ENCODE peak calls at places on chromosomes 13 and 19, in eight cellular contexts. One of them, this sample, is unnamed.

GRCh38 chr19:1474011-1474764 is 4.8 kb downstream of the C19orf25 start:
- DNase-seq in heart right ventricle: peak
- DNase-seq in tibial nerve: no peak
- DNase-seq in tibial artery: no peak
- DNase-seq in left cardiac atrium: no peak
- DNase-seq in NCI-H774: no peak
- DNase-seq in EL: no peak
- DNase-seq in fibroblast of pulmonary artery: no peak
- DNase-seq in this sample: no peak

GRCh38 chr13:38265135-38265497 is 84.5 kb upstream of the UFM1 start:
- DNase-seq in NCI-H774: no peak
- DNase-seq in EL: no peak
- DNase-seq in heart right ventricle: no peak
- DNase-seq in tibial artery: no peak
- DNase-seq in left cardiac atrium: no peak
- DNase-seq in tibial nerve: no peak
- DNase-seq in fibroblast of pulmonary artery: no peak
- DNase-seq in this sample: no peak

GRCh38 chr19:7902796-7903243 is 857 bp upstream of the MAP2K7 start:
- DNase-seq in NCI-H774: no peak
- DNase-seq in left cardiac atrium: no peak
- DNase-seq in tibial nerve: no peak
- DNase-seq in tibial artery: no peak
- DNase-seq in fibroblast of pulmonary artery: no peak
- DNase-seq in heart right ventricle: no peak
- DNase-seq in EL: no peak
- DNase-seq in this sample: no peak

GRCh38 chr13:99178636-99179035 is 22.0 kb upstream of the UBAC2 start:
- DNase-seq in tibial artery: no peak
- DNase-seq in tibial nerve: no peak
- DNase-seq in left cardiac atrium: no peak
- DNase-seq in heart right ventricle: peak
- DNase-seq in fibroblast of pulmonary artery: peak
- DNase-seq in EL: no peak
- DNase-seq in NCI-H774: no peak
- DNase-seq in this sample: no peak

GRCh38 chr13:72261732-72262131 is 394.7 kb upstream of the DACH1 start:
- DNase-seq in heart right ventricle: no peak
- DNase-seq in fibroblast of pulmonary artery: no peak
- DNase-seq in left cardiac atrium: no peak
- DNase-seq in tibial artery: no peak
- DNase-seq in EL: no peak
- DNase-seq in NCI-H774: no peak
- DNase-seq in tibial nerve: no peak
- DNase-seq in this sample: no peak

GRCh38 chr19:3620145-3620816 is 6.3 kb downstream of the CACTIN start:
- DNase-seq in tibial artery: no peak
- DNase-seq in left cardiac atrium: no peak
- DNase-seq in heart right ventricle: peak
- DNase-seq in fibroblast of pulmonary artery: no peak
- DNase-seq in tibial nerve: no peak
- DNase-seq in EL: no peak
- DNase-seq in NCI-H774: no peak
- DNase-seq in this sample: no peak

GRCh38 chr13:44317752-44318550 is 55.7 kb upstream of the SERP2 start:
- DNase-seq in left cardiac atrium: no peak
- DNase-seq in heart right ventricle: no peak
- DNase-seq in NCI-H774: peak
- DNase-seq in tibial nerve: no peak
- DNase-seq in fibroblast of pulmonary artery: no peak
- DNase-seq in tibial artery: no peak
- DNase-seq in EL: peak
- DNase-seq in this sample: no peak

GRCh38 chr13:69168436-69168835 is 939.2 kb upstream of the ATXN8OS start:
- DNase-seq in tibial nerve: no peak
- DNase-seq in fibroblast of pulmonary artery: no peak
- DNase-seq in tibial artery: no peak
- DNase-seq in heart right ventricle: no peak
- DNase-seq in NCI-H774: no peak
- DNase-seq in EL: no peak
- DNase-seq in left cardiac atrium: no peak
- DNase-seq in this sample: no peak

GRCh38 chr19:39405930-39406655 is 554 bp upstream of the ZFP36 start:
- DNase-seq in EL: no peak
- DNase-seq in tibial nerve: peak
- DNase-seq in fibroblast of pulmonary artery: no peak
- DNase-seq in tibial artery: no peak
- DNase-seq in heart right ventricle: no peak
- DNase-seq in NCI-H774: no peak
- DNase-seq in left cardiac atrium: no peak
- DNase-seq in this sample: no peak

GRCh38 chr19:2167896-2168618 is 4.3 kb downstream of the DOT1L start:
- DNase-seq in heart right ventricle: peak
- DNase-seq in EL: peak
- DNase-seq in tibial artery: peak
- DNase-seq in NCI-H774: no peak
- DNase-seq in left cardiac atrium: peak
- DNase-seq in tibial nerve: peak
- DNase-seq in fibroblast of pulmonary artery: peak
- DNase-seq in this sample: peak

GRCh38 chr13:84097148-84097547 is 214.9 kb upstream of the SLITRK1 start:
- DNase-seq in tibial artery: no peak
- DNase-seq in NCI-H774: no peak
- DNase-seq in left cardiac atrium: no peak
- DNase-seq in fibroblast of pulmonary artery: no peak
- DNase-seq in EL: no peak
- DNase-seq in heart right ventricle: no peak
- DNase-seq in tibial nerve: no peak
- DNase-seq in this sample: no peak

GRCh38 chr13:51287758-51288157 is 51.7 kb upstream of the SERPINE3 start:
- DNase-seq in EL: no peak
- DNase-seq in fibroblast of pulmonary artery: no peak
- DNase-seq in tibial nerve: no peak
- DNase-seq in NCI-H774: no peak
- DNase-seq in tibial artery: no peak
- DNase-seq in left cardiac atrium: no peak
- DNase-seq in heart right ventricle: no peak
- DNase-seq in this sample: no peak

GRCh38 chr19:30070198-30070969 is 128.3 kb downstream of the URI1 start:
- DNase-seq in heart right ventricle: no peak
- DNase-seq in EL: no peak
- DNase-seq in tibial artery: peak
- DNase-seq in fibroblast of pulmonary artery: no peak
- DNase-seq in tibial nerve: no peak
- DNase-seq in NCI-H774: no peak
- DNase-seq in left cardiac atrium: no peak
- DNase-seq in this sample: no peak

GRCh38 chr19:39192846-39193245 is 3.9 kb upstream of the NCCRP1 start:
- DNase-seq in left cardiac atrium: no peak
- DNase-seq in fibroblast of pulmonary artery: no peak
- DNase-seq in EL: no peak
- DNase-seq in tibial artery: no peak
- DNase-seq in heart right ventricle: no peak
- DNase-seq in tibial nerve: no peak
- DNase-seq in NCI-H774: no peak
- DNase-seq in this sample: no peak

GRCh38 chr19:3694361-3695123 is 5.7 kb downstream of the PIP5K1C start:
- DNase-seq in tibial nerve: no peak
- DNase-seq in left cardiac atrium: no peak
- DNase-seq in NCI-H774: no peak
- DNase-seq in tibial artery: no peak
- DNase-seq in fibroblast of pulmonary artery: no peak
- DNase-seq in EL: no peak
- DNase-seq in heart right ventricle: no peak
- DNase-seq in this sample: no peak

GRCh38 chr19:30394481-30395151 is 22.4 kb downstream of the ZNF536 start:
- DNase-seq in heart right ventricle: no peak
- DNase-seq in left cardiac atrium: no peak
- DNase-seq in EL: no peak
- DNase-seq in tibial nerve: no peak
- DNase-seq in NCI-H774: no peak
- DNase-seq in tibial artery: no peak
- DNase-seq in fibroblast of pulmonary artery: no peak
- DNase-seq in this sample: no peak

GRCh38 chr19:651114-651818 is 11.6 kb downstream of the FGF22 start:
- DNase-seq in tibial artery: no peak
- DNase-seq in fibroblast of pulmonary artery: no peak
- DNase-seq in EL: no peak
- DNase-seq in tibial nerve: no peak
- DNase-seq in left cardiac atrium: no peak
- DNase-seq in heart right ventricle: no peak
- DNase-seq in NCI-H774: no peak
- DNase-seq in this sample: no peak

GRCh38 chr19:4896372-4896771 is 6.3 kb downstream of the ARRDC5 start:
- DNase-seq in tibial nerve: no peak
- DNase-seq in left cardiac atrium: no peak
- DNase-seq in NCI-H774: no peak
- DNase-seq in tibial artery: no peak
- DNase-seq in heart right ventricle: no peak
- DNase-seq in EL: peak
- DNase-seq in fibroblast of pulmonary artery: peak
- DNase-seq in this sample: no peak

GRCh38 chr19:8251025-8251472 is 41.9 kb downstream of the CERS4 start:
- DNase-seq in heart right ventricle: peak
- DNase-seq in EL: no peak
- DNase-seq in tibial nerve: peak
- DNase-seq in left cardiac atrium: peak
- DNase-seq in fibroblast of pulmonary artery: peak
- DNase-seq in tibial artery: peak
- DNase-seq in NCI-H774: no peak
- DNase-seq in this sample: no peak

GRCh38 chr13:36130542-36131214 is 504 bp downstream of the DCLK1 start:
- DNase-seq in EL: no peak
- DNase-seq in tibial artery: peak
- DNase-seq in tibial nerve: peak
- DNase-seq in NCI-H774: peak
- DNase-seq in left cardiac atrium: peak
- DNase-seq in fibroblast of pulmonary artery: no peak
- DNase-seq in heart right ventricle: peak
- DNase-seq in this sample: no peak

GRCh38 chr19:43768273-43769050 is 12.3 kb downstream of the KCNN4 start:
- DNase-seq in NCI-H774: no peak
- DNase-seq in tibial nerve: no peak
- DNase-seq in left cardiac atrium: peak
- DNase-seq in heart right ventricle: no peak
- DNase-seq in fibroblast of pulmonary artery: no peak
- DNase-seq in EL: no peak
- DNase-seq in tibial artery: no peak
- DNase-seq in this sample: no peak

GRCh38 chr19:3682741-3683404 is 17.4 kb downstream of the PIP5K1C start:
- DNase-seq in left cardiac atrium: no peak
- DNase-seq in EL: peak
- DNase-seq in tibial artery: no peak
- DNase-seq in fibroblast of pulmonary artery: peak
- DNase-seq in heart right ventricle: no peak
- DNase-seq in tibial nerve: no peak
- DNase-seq in NCI-H774: no peak
- DNase-seq in this sample: no peak

GRCh38 chr13:25300861-25301346 is 521 bp upstream of the NUP58 start:
- DNase-seq in fibroblast of pulmonary artery: peak
- DNase-seq in heart right ventricle: peak
- DNase-seq in left cardiac atrium: peak
- DNase-seq in tibial nerve: no peak
- DNase-seq in tibial artery: no peak
- DNase-seq in NCI-H774: no peak
- DNase-seq in EL: no peak
- DNase-seq in this sample: no peak

GRCh38 chr19:3358919-3359849 is 7.2 kb upstream of the NFIC start:
- DNase-seq in tibial artery: peak
- DNase-seq in left cardiac atrium: peak
- DNase-seq in tibial nerve: no peak
- DNase-seq in EL: peak
- DNase-seq in NCI-H774: peak
- DNase-seq in fibroblast of pulmonary artery: peak
- DNase-seq in heart right ventricle: peak
- DNase-seq in this sample: no peak

GRCh38 chr13:70844391-70845108 is 736.3 kb upstream of the KLHL1 start:
- DNase-seq in left cardiac atrium: no peak
- DNase-seq in NCI-H774: no peak
- DNase-seq in tibial artery: no peak
- DNase-seq in fibroblast of pulmonary artery: no peak
- DNase-seq in tibial nerve: no peak
- DNase-seq in EL: no peak
- DNase-seq in heart right ventricle: no peak
- DNase-seq in this sample: no peak

GRCh38 chr19:2040647-2041435 is 10.2 kb downstream of the MKNK2 start:
- DNase-seq in EL: no peak
- DNase-seq in tibial artery: no peak
- DNase-seq in fibroblast of pulmonary artery: no peak
- DNase-seq in NCI-H774: no peak
- DNase-seq in heart right ventricle: no peak
- DNase-seq in left cardiac atrium: no peak
- DNase-seq in tibial nerve: no peak
- DNase-seq in this sample: no peak

GRCh38 chr13:48818495-48818961 is 157.2 kb upstream of the FNDC3A start:
- DNase-seq in tibial nerve: no peak
- DNase-seq in fibroblast of pulmonary artery: peak
- DNase-seq in tibial artery: no peak
- DNase-seq in EL: peak
- DNase-seq in NCI-H774: no peak
- DNase-seq in left cardiac atrium: no peak
- DNase-seq in heart right ventricle: no peak
- DNase-seq in this sample: no peak

This sample was measured in HepG2.